ENCODE peak calls at places on chromosomes 3 and 15, in seven cellular contexts. One of them, this sample, is unnamed.

GRCh38 chr15:25170781-25171110 is 216.0 kb downstream of the SNRPN start:
- DNase-seq in endothelial cell: no peak
- DNase-seq in NCI-H1092: no peak
- DNase-seq in T follicular helper cell: no peak
- DNase-seq in left colon: peak
- DNase-seq in nephron progenitor cell: no peak
- DNase-seq in SK-MEL-5: no peak
- DNase-seq in this sample: no peak

GRCh38 chr15:56356616-56357015 is 8.6 kb upstream of the TEX9 start:
- DNase-seq in nephron progenitor cell: no peak
- DNase-seq in NCI-H1092: no peak
- DNase-seq in SK-MEL-5: peak
- DNase-seq in left colon: no peak
- DNase-seq in endothelial cell: no peak
- DNase-seq in T follicular helper cell: no peak
- DNase-seq in this sample: no peak

GRCh38 chr15:100713163-100713867 is 110.9 kb downstream of the ASB7 start:
- DNase-seq in endothelial cell: no peak
- DNase-seq in left colon: peak
- DNase-seq in NCI-H1092: no peak
- DNase-seq in nephron progenitor cell: no peak
- DNase-seq in T follicular helper cell: no peak
- DNase-seq in SK-MEL-5: peak
- DNase-seq in this sample: no peak

GRCh38 chr3:124601189-124601588 is 129.1 kb upstream of the UMPS start:
- DNase-seq in T follicular helper cell: no peak
- DNase-seq in left colon: no peak
- DNase-seq in nephron progenitor cell: no peak
- DNase-seq in SK-MEL-5: no peak
- DNase-seq in endothelial cell: no peak
- DNase-seq in NCI-H1092: no peak
- DNase-seq in this sample: no peak

GRCh38 chr15:77716632-77717343 is 84.1 kb upstream of the LINGO1 start:
- DNase-seq in T follicular helper cell: no peak
- DNase-seq in nephron progenitor cell: no peak
- DNase-seq in NCI-H1092: no peak
- DNase-seq in SK-MEL-5: no peak
- DNase-seq in endothelial cell: no peak
- DNase-seq in left colon: no peak
- DNase-seq in this sample: no peak

GRCh38 chr3:182735672-182736071 is 57.6 kb upstream of the ATP11B start:
- DNase-seq in endothelial cell: no peak
- DNase-seq in NCI-H1092: no peak
- DNase-seq in left colon: no peak
- DNase-seq in T follicular helper cell: no peak
- DNase-seq in nephron progenitor cell: no peak
- DNase-seq in SK-MEL-5: no peak
- DNase-seq in this sample: no peak

GRCh38 chr15:56736308-56736707 is 3.0 kb upstream of the ZNF280D start:
- DNase-seq in NCI-H1092: no peak
- DNase-seq in SK-MEL-5: peak
- DNase-seq in endothelial cell: no peak
- DNase-seq in nephron progenitor cell: no peak
- DNase-seq in left colon: no peak
- DNase-seq in T follicular helper cell: no peak
- DNase-seq in this sample: no peak

GRCh38 chr15:75578206-75578947 is 738 bp downstream of the PTPN9 start:
- DNase-seq in NCI-H1092: no peak
- DNase-seq in SK-MEL-5: no peak
- DNase-seq in endothelial cell: peak
- DNase-seq in left colon: peak
- DNase-seq in T follicular helper cell: no peak
- DNase-seq in nephron progenitor cell: peak
- DNase-seq in this sample: no peak

GRCh38 chr3:14925729-14926591 is 21.4 kb upstream of the NR2C2 start:
- DNase-seq in nephron progenitor cell: peak
- DNase-seq in endothelial cell: peak
- DNase-seq in left colon: no peak
- DNase-seq in T follicular helper cell: no peak
- DNase-seq in SK-MEL-5: peak
- DNase-seq in NCI-H1092: peak
- DNase-seq in this sample: no peak

GRCh38 chr15:99895956-99896311 is 162.7 kb upstream of the LYSMD4 start:
- DNase-seq in SK-MEL-5: no peak
- DNase-seq in endothelial cell: no peak
- DNase-seq in T follicular helper cell: no peak
- DNase-seq in NCI-H1092: no peak
- DNase-seq in nephron progenitor cell: no peak
- DNase-seq in left colon: no peak
- DNase-seq in this sample: no peak

GRCh38 chr15:66290518-66290917 is 2.9 kb upstream of the DIS3L start:
- DNase-seq in SK-MEL-5: no peak
- DNase-seq in NCI-H1092: no peak
- DNase-seq in left colon: no peak
- DNase-seq in nephron progenitor cell: no peak
- DNase-seq in T follicular helper cell: no peak
- DNase-seq in endothelial cell: no peak
- DNase-seq in this sample: no peak

GRCh38 chr3:94374439-94375161 is 311.7 kb downstream of the NSUN3 start:
- DNase-seq in nephron progenitor cell: no peak
- DNase-seq in NCI-H1092: no peak
- DNase-seq in endothelial cell: no peak
- DNase-seq in left colon: no peak
- DNase-seq in T follicular helper cell: no peak
- DNase-seq in SK-MEL-5: no peak
- DNase-seq in this sample: no peak

GRCh38 chr3:85297291-85297690 is 338.5 kb downstream of the CADM2 start:
- DNase-seq in nephron progenitor cell: no peak
- DNase-seq in SK-MEL-5: no peak
- DNase-seq in endothelial cell: no peak
- DNase-seq in T follicular helper cell: no peak
- DNase-seq in left colon: no peak
- DNase-seq in NCI-H1092: no peak
- DNase-seq in this sample: no peak

GRCh38 chr3:1135194-1135593 is 42.4 kb downstream of the CNTN6 start:
- DNase-seq in SK-MEL-5: no peak
- DNase-seq in NCI-H1092: no peak
- DNase-seq in nephron progenitor cell: no peak
- DNase-seq in T follicular helper cell: no peak
- DNase-seq in endothelial cell: no peak
- DNase-seq in left colon: no peak
- DNase-seq in this sample: no peak

GRCh38 chr3:57227930-57228733 is 603 bp downstream of the APPL1 start:
- DNase-seq in left colon: peak
- DNase-seq in endothelial cell: peak
- DNase-seq in SK-MEL-5: peak
- DNase-seq in T follicular helper cell: peak
- DNase-seq in NCI-H1092: no peak
- DNase-seq in nephron progenitor cell: peak
- DNase-seq in this sample: peak

GRCh38 chr15:37824717-37825382 is 109.6 kb upstream of the TMCO5A start:
- DNase-seq in endothelial cell: no peak
- DNase-seq in T follicular helper cell: no peak
- DNase-seq in nephron progenitor cell: no peak
- DNase-seq in SK-MEL-5: no peak
- DNase-seq in NCI-H1092: no peak
- DNase-seq in left colon: no peak
- DNase-seq in this sample: no peak

GRCh38 chr3:182413061-182413460 is 380.2 kb upstream of the ATP11B start:
- DNase-seq in T follicular helper cell: no peak
- DNase-seq in nephron progenitor cell: no peak
- DNase-seq in NCI-H1092: no peak
- DNase-seq in SK-MEL-5: peak
- DNase-seq in endothelial cell: no peak
- DNase-seq in left colon: no peak
- DNase-seq in this sample: no peak

GRCh38 chr15:78209646-78210348 is 24.6 kb downstream of the ACSBG1 start:
- DNase-seq in NCI-H1092: no peak
- DNase-seq in nephron progenitor cell: no peak
- DNase-seq in endothelial cell: no peak
- DNase-seq in left colon: peak
- DNase-seq in SK-MEL-5: no peak
- DNase-seq in T follicular helper cell: no peak
- DNase-seq in this sample: no peak

GRCh38 chr3:1506090-1506489 is 413.3 kb downstream of the CNTN6 start:
- DNase-seq in NCI-H1092: no peak
- DNase-seq in nephron progenitor cell: no peak
- DNase-seq in T follicular helper cell: no peak
- DNase-seq in endothelial cell: no peak
- DNase-seq in SK-MEL-5: no peak
- DNase-seq in left colon: no peak
- DNase-seq in this sample: no peak

GRCh38 chr3:141452045-141452444 is 34.8 kb upstream of the RASA2 start:
- DNase-seq in endothelial cell: peak
- DNase-seq in NCI-H1092: no peak
- DNase-seq in nephron progenitor cell: no peak
- DNase-seq in T follicular helper cell: peak
- DNase-seq in left colon: no peak
- DNase-seq in SK-MEL-5: peak
- DNase-seq in this sample: no peak

GRCh38 chr3:25297667-25298585 is 130.1 kb upstream of the RARB start:
- DNase-seq in left colon: no peak
- DNase-seq in T follicular helper cell: no peak
- DNase-seq in SK-MEL-5: no peak
- DNase-seq in endothelial cell: no peak
- DNase-seq in NCI-H1092: no peak
- DNase-seq in nephron progenitor cell: no peak
- DNase-seq in this sample: no peak

GRCh38 chr3:194526164-194526563 is 39.4 kb upstream of the ATP13A3 start:
- DNase-seq in endothelial cell: no peak
- DNase-seq in SK-MEL-5: no peak
- DNase-seq in left colon: no peak
- DNase-seq in nephron progenitor cell: no peak
- DNase-seq in T follicular helper cell: no peak
- DNase-seq in NCI-H1092: no peak
- DNase-seq in this sample: no peak

GRCh38 chr3:184058029-184058428 is 5.2 kb downstream of the HTR3C start:
- DNase-seq in endothelial cell: no peak
- DNase-seq in NCI-H1092: no peak
- DNase-seq in SK-MEL-5: no peak
- DNase-seq in T follicular helper cell: no peak
- DNase-seq in left colon: no peak
- DNase-seq in nephron progenitor cell: no peak
- DNase-seq in this sample: no peak

GRCh38 chr3:66490214-66490613 is 10.6 kb downstream of the LRIG1 start:
- DNase-seq in nephron progenitor cell: no peak
- DNase-seq in T follicular helper cell: no peak
- DNase-seq in SK-MEL-5: no peak
- DNase-seq in NCI-H1092: no peak
- DNase-seq in left colon: no peak
- DNase-seq in endothelial cell: no peak
- DNase-seq in this sample: no peak

GRCh38 chr3:166257715-166258114 is 420.5 kb upstream of the BCHE start:
- DNase-seq in left colon: no peak
- DNase-seq in nephron progenitor cell: no peak
- DNase-seq in NCI-H1092: no peak
- DNase-seq in SK-MEL-5: no peak
- DNase-seq in T follicular helper cell: no peak
- DNase-seq in endothelial cell: no peak
- DNase-seq in this sample: no peak

GRCh38 chr15:55770261-55770660 is 27.3 kb upstream of the PRTG start:
- DNase-seq in SK-MEL-5: peak
- DNase-seq in T follicular helper cell: no peak
- DNase-seq in nephron progenitor cell: no peak
- DNase-seq in endothelial cell: no peak
- DNase-seq in NCI-H1092: no peak
- DNase-seq in left colon: no peak
- DNase-seq in this sample: no peak

GRCh38 chr15:71136159-71137137 is 21.2 kb downstream of the THSD4 start:
- DNase-seq in SK-MEL-5: no peak
- DNase-seq in left colon: no peak
- DNase-seq in nephron progenitor cell: no peak
- DNase-seq in NCI-H1092: no peak
- DNase-seq in endothelial cell: no peak
- DNase-seq in T follicular helper cell: no peak
- DNase-seq in this sample: no peak

GRCh38 chr15:40498418-40498817 is 27.6 kb downstream of the CHST14 start:
- DNase-seq in left colon: no peak
- DNase-seq in endothelial cell: no peak
- DNase-seq in SK-MEL-5: no peak
- DNase-seq in nephron progenitor cell: no peak
- DNase-seq in T follicular helper cell: no peak
- DNase-seq in NCI-H1092: no peak
- DNase-seq in this sample: no peak

GRCh38 chr3:178545337-178545736 is 9.1 kb downstream of the KCNMB2 start:
- DNase-seq in T follicular helper cell: no peak
- DNase-seq in SK-MEL-5: no peak
- DNase-seq in endothelial cell: no peak
- DNase-seq in NCI-H1092: no peak
- DNase-seq in left colon: no peak
- DNase-seq in nephron progenitor cell: no peak
- DNase-seq in this sample: no peak

GRCh38 chr3:133089906-133090305 is 51.7 kb downstream of the TMEM108 start:
- DNase-seq in NCI-H1092: no peak
- DNase-seq in left colon: no peak
- DNase-seq in endothelial cell: no peak
- DNase-seq in SK-MEL-5: no peak
- DNase-seq in nephron progenitor cell: no peak
- DNase-seq in T follicular helper cell: no peak
- DNase-seq in this sample: no peak

GRCh38 chr3:190790185-190790584 is 72.3 kb downstream of the GMNC start:
- DNase-seq in T follicular helper cell: no peak
- DNase-seq in nephron progenitor cell: no peak
- DNase-seq in endothelial cell: no peak
- DNase-seq in SK-MEL-5: no peak
- DNase-seq in NCI-H1092: no peak
- DNase-seq in left colon: no peak
- DNase-seq in this sample: no peak

GRCh38 chr15:51782357-51782896 is 31.0 kb downstream of the TMOD2 start:
- DNase-seq in T follicular helper cell: no peak
- DNase-seq in nephron progenitor cell: no peak
- DNase-seq in left colon: no peak
- DNase-seq in endothelial cell: no peak
- DNase-seq in NCI-H1092: no peak
- DNase-seq in SK-MEL-5: no peak
- DNase-seq in this sample: no peak

GRCh38 chr3:166688665-166689064 is 691.4 kb downstream of the ZBBX start:
- DNase-seq in T follicular helper cell: no peak
- DNase-seq in NCI-H1092: no peak
- DNase-seq in SK-MEL-5: no peak
- DNase-seq in left colon: no peak
- DNase-seq in nephron progenitor cell: no peak
- DNase-seq in endothelial cell: no peak
- DNase-seq in this sample: no peak

GRCh38 chr15:68316061-68316804 is 38.7 kb downstream of the FEM1B start:
- DNase-seq in NCI-H1092: no peak
- DNase-seq in T follicular helper cell: no peak
- DNase-seq in endothelial cell: peak
- DNase-seq in left colon: no peak
- DNase-seq in nephron progenitor cell: peak
- DNase-seq in SK-MEL-5: peak
- DNase-seq in this sample: no peak

GRCh38 chr3:130850044-130850797 is 43.7 kb upstream of the ATP2C1 start:
- DNase-seq in endothelial cell: peak
- DNase-seq in NCI-H1092: peak
- DNase-seq in SK-MEL-5: peak
- DNase-seq in T follicular helper cell: no peak
- DNase-seq in left colon: no peak
- DNase-seq in nephron progenitor cell: no peak
- DNase-seq in this sample: peak